ENCODE peak calls at places on chromosome 10, in nine cellular contexts. K, I, P, Z, G, M, V, F and Q are unnamed samples.

GRCh38 chr10:120599202-120599724 is 142.2 kb downstream of the PLPP4 start:
- DNase-seq in F (no peak), G (no peak), V (no peak), P (no peak), K (no peak), Z (no peak), I (no peak), M (no peak), Q (no peak)

GRCh38 chr10:43208147-43209063 is 58.5 kb downstream of the RASGEF1A start:
- DNase-seq in V (no peak), P (no peak), F (peak; percentile 6), M (no peak), K (no peak), G (peak; percentile 23), Z (no peak), I (no peak), Q (no peak)

GRCh38 chr10:43308986-43309385 is 42.1 kb upstream of the RASGEF1A start:
- DNase-seq in K (no peak), G (no peak), F (no peak), I (peak; percentile 60), M (no peak), P (no peak), Z (no peak), V (peak; percentile 87), Q (no peak)

GRCh38 chr10:123808873-123809272 is 82.7 kb downstream of the CPXM2 start:
- DNase-seq in G (no peak), P (no peak), V (peak; percentile 82), I (no peak), Z (no peak), K (no peak), F (no peak), M (no peak), Q (no peak)

GRCh38 chr10:127024655-127025054 is 119.4 kb downstream of the DOCK1 start:
- DNase-seq in I (peak; percentile 22), V (no peak), Z (no peak), K (no peak), P (no peak), G (peak; percentile 22), F (no peak), M (no peak), Q (no peak)

GRCh38 chr10:122279725-122280141 is 8.6 kb downstream of the BTBD16 start:
- DNase-seq in K (peak; percentile 57), F (peak; percentile 38), M (no peak), V (peak; percentile 70), Z (peak; percentile 39), G (peak; percentile 74), P (no peak), I (no peak), Q (peak; percentile 47)

GRCh38 chr10:49387029-49387428 is 8.9 kb downstream of the DRGX start:
- DNase-seq in P (no peak), I (no peak), Z (no peak), V (no peak), F (no peak), G (no peak), M (no peak), K (no peak), Q (no peak)

GRCh38 chr10:78175444-78175843 is 141.8 kb downstream of the RPS24 start:
- DNase-seq in V (peak; percentile 30), P (peak; percentile 37), G (no peak), M (no peak), K (no peak), I (no peak), F (no peak), Z (no peak), Q (peak; percentile 38)

GRCh38 chr10:103171278-103171677 is 21.8 kb downstream of the NT5C2 start:
- DNase-seq in P (no peak), F (no peak), Z (no peak), G (no peak), V (no peak), M (no peak), I (no peak), K (no peak), Q (no peak)

GRCh38 chr10:88156341-88156740 is 292.9 kb downstream of the PTEN start:
- DNase-seq in Z (no peak), F (no peak), I (no peak), K (no peak), P (no peak), M (no peak), G (no peak), V (no peak), Q (no peak)

GRCh38 chr10:97805096-97805879 is 33.5 kb upstream of the SFRP5 start:
- DNase-seq in I (no peak), K (no peak), V (no peak), G (no peak), M (no peak), F (no peak), Z (no peak), P (no peak), Q (no peak)

GRCh38 chr10:13758302-13758701 is 171.5 kb downstream of the PRPF18 start:
- DNase-seq in K (peak; percentile 20), F (no peak), Z (no peak), V (no peak), M (no peak), I (no peak), P (no peak), G (no peak), Q (no peak)

GRCh38 chr10:21820952-21821351 is 182.6 kb downstream of the DNAJC1 start:
- DNase-seq in F (no peak), K (no peak), V (no peak), M (no peak), G (no peak), P (no peak), I (no peak), Z (no peak), Q (no peak)

GRCh38 chr10:52486840-52487611 is 172.9 kb downstream of the DKK1 start:
- DNase-seq in M (no peak), K (no peak), P (no peak), F (no peak), Z (no peak), V (peak; percentile 13), G (no peak), I (no peak), Q (peak; percentile 26)

GRCh38 chr10:89589091-89589725 is 53.8 kb upstream of the SLC16A12 start:
- DNase-seq in G (no peak), Z (no peak), P (no peak), M (no peak), F (no peak), I (no peak), V (peak; percentile 50), K (no peak), Q (no peak)

GRCh38 chr10:30185916-30186315 is 126.5 kb upstream of the JCAD start:
- DNase-seq in Z (no peak), M (no peak), V (no peak), F (no peak), P (no peak), G (no peak), I (no peak), K (peak; percentile 15), Q (no peak)

GRCh38 chr10:102065561-102066420 is 642 bp downstream of the HPS6 start:
- DNase-seq in Z (peak; percentile 54), F (peak; percentile 25), K (peak; percentile 13), V (peak; percentile 3), M (no peak), G (no peak), I (peak; percentile 23), P (no peak), Q (peak; percentile 58)

GRCh38 chr10:75592888-75593643 is 161.6 kb downstream of the LRMDA start:
- DNase-seq in Z (no peak), P (no peak), G (no peak), V (no peak), I (no peak), F (no peak), K (no peak), M (no peak), Q (no peak)